ENCODE peak calls at places on chromosome 16, in four cellular contexts. J is MG63, E is ascending aorta, H is pulmonary artery endothelial cell. P is an unnamed sample.

GRCh38 chr16:7321661-7322060 is 11.0 kb upstream of the RBFOX1 start:
- DNase-seq in J (no peak), E (no peak), H (no peak), P (no peak)

GRCh38 chr16:86363057-86363490 is 147.3 kb upstream of the FOXF1 start:
- DNase-seq in J (peak), E (no peak), H (no peak), P (no peak)

GRCh38 chr16:48041861-48042435 is 113.8 kb downstream of the ABCC12 start:
- DNase-seq in J (no peak), E (no peak), H (no peak), P (no peak)

GRCh38 chr16:53428681-53429080 is 5.6 kb upstream of the RBL2 start:
- DNase-seq in J (no peak), E (no peak), H (no peak), P (no peak)

GRCh38 chr16:58695368-58695767 is 10.8 kb upstream of the SLC38A7 start:
- DNase-seq in J (no peak), E (no peak), H (no peak), P (no peak)

GRCh38 chr16:79026117-79026516 is 574.4 kb downstream of the MAF start:
- DNase-seq in J (no peak), E (no peak), H (no peak), P (peak)

GRCh38 chr16:87421369-87421912 is 29.3 kb downstream of the MAP1LC3B start:
- DNase-seq in J (no peak), E (no peak), H (no peak), P (no peak)

GRCh38 chr16:81445143-81445922 is 725 bp downstream of the CMIP start:
- DNase-seq in J (peak), E (no peak), H (no peak), P (no peak)

GRCh38 chr16:63617990-63618763 is 1503.7 kb downstream of the CDH11 start:
- DNase-seq in J (peak), E (no peak), H (no peak), P (no peak)

GRCh38 chr16:70638814-70639792 is 7.3 kb upstream of the IL34 start:
- DNase-seq in J (no peak), E (no peak), H (no peak), P (no peak)

GRCh38 chr16:86925067-86925791 is 346.9 kb downstream of the FOXL1 start:
- DNase-seq in J (peak), E (no peak), H (no peak), P (no peak)

GRCh38 chr16:85353839-85354622 is 241.8 kb upstream of the CIBAR2 start:
- DNase-seq in J (no peak), E (no peak), H (no peak), P (no peak)

GRCh38 chr16:83040174-83040573 is 413.4 kb downstream of the CDH13 start:
- DNase-seq in J (no peak), E (no peak), H (no peak), P (no peak)

GRCh38 chr16:29029168-29029994 is 44.5 kb downstream of the LAT start:
- DNase-seq in J (peak), E (peak), H (no peak), P (peak)

GRCh38 chr16:52191533-52192134 is 355.3 kb downstream of the TOX3 start:
- DNase-seq in J (peak), E (no peak), H (peak), P (no peak)

GRCh38 chr16:30409125-30410060 is 2.0 kb downstream of the ZNF771 start:
- DNase-seq in J (peak), E (peak), H (peak), P (peak)

GRCh38 chr16:30095166-30096078 is 591 bp downstream of the YPEL3 start:
- DNase-seq in J (no peak), E (no peak), H (no peak), P (no peak)

GRCh38 chr16:4840984-4841383 is 6.1 kb downstream of the GLYR1 start:
- DNase-seq in J (no peak), E (no peak), H (no peak), P (no peak)

GRCh38 chr16:66223176-66223780 is 143.2 kb upstream of the CDH5 start:
- DNase-seq in J (peak), E (no peak), H (no peak), P (peak)

GRCh38 chr16:57810197-57811024 is 8.1 kb upstream of the KIFC3 start:
- DNase-seq in J (peak), E (peak), H (peak), P (no peak)

P was measured in mesenteric fat pad.